ENCODE peak calls at places on chromosomes 5 and 9, in five cellular contexts. N, T, J, S and P are unnamed samples.

GRCh38 chr5:131280417-131280816 is 16.6 kb downstream of the CDC42SE2 start:
- DNase-seq in N (no peak), T (no peak), J (no peak), S (no peak), P (no peak)

GRCh38 chr9:127035948-127036347 is 86.5 kb downstream of the ANGPTL2 start:
- DNase-seq in N (peak), J (no peak), S (no peak), T (peak), P (no peak)

GRCh38 chr5:60945760-60946253 is 802 bp downstream of the NDUFAF2 start:
- DNase-seq in J (peak), S (peak), T (peak), N (no peak), P (peak)

GRCh38 chr5:14386882-14387575 is 194.6 kb upstream of the OTULINL start:
- DNase-seq in N (no peak), T (no peak), S (peak), J (no peak), P (no peak)

GRCh38 chr5:169272731-169273401 is 28.1 kb downstream of the SLIT3 start:
- DNase-seq in J (no peak), T (no peak), N (no peak), S (no peak), P (no peak)

GRCh38 chr5:76402251-76402879 is 720 bp upstream of the IQGAP2 start:
- DNase-seq in N (no peak), S (no peak), J (peak), T (peak), P (peak)

GRCh38 chr5:75016896-75017295 is 35.5 kb downstream of the GCNT4 start:
- DNase-seq in N (no peak), J (no peak), T (no peak), S (no peak), P (no peak)

GRCh38 chr9:98356953-98357352 is 101.5 kb upstream of the TBC1D2 start:
- DNase-seq in N (no peak), T (no peak), J (no peak), S (peak), P (peak)

GRCh38 chr5:15598294-15598902 is 98.4 kb downstream of the FBXL7 start:
- DNase-seq in S (no peak), N (no peak), T (no peak), J (no peak), P (peak)

GRCh38 chr5:114055318-114055788 is 306.5 kb upstream of the KCNN2 start:
- DNase-seq in N (peak), T (peak), J (peak), S (peak), P (no peak)

GRCh38 chr9:100472268-100472667 is 681 bp upstream of the TMEFF1 start:
- DNase-seq in T (no peak), S (no peak), J (no peak), N (no peak), P (no peak)

GRCh38 chr5:61333351-61334223 is 1.5 kb downstream of the ZSWIM6 start:
- DNase-seq in J (peak), T (peak), N (peak), S (no peak), P (no peak)

GRCh38 chr9:71929223-71929622 is 17.8 kb downstream of the C9orf85 start:
- DNase-seq in S (peak), N (no peak), J (no peak), T (no peak), P (peak)

GRCh38 chr5:57231607-57232006 is 57.7 kb downstream of the GPBP1 start:
- DNase-seq in T (no peak), N (no peak), S (peak), J (no peak), P (peak)

GRCh38 chr5:50463047-50463446 is 22.0 kb upstream of the EMB start:
- DNase-seq in S (no peak), N (no peak), J (no peak), T (no peak), P (no peak)

GRCh38 chr9:68947842-68948569 is 65.9 kb downstream of the PRKACG start:
- DNase-seq in J (no peak), S (no peak), T (no peak), N (no peak), P (peak)

GRCh38 chr5:180332861-180333260 is 20.3 kb downstream of the GFPT2 start:
- DNase-seq in T (no peak), N (no peak), S (no peak), J (no peak), P (no peak)

GRCh38 chr9:114893622-114894021 is 36.8 kb downstream of the TNFSF8 start:
- DNase-seq in T (no peak), N (no peak), J (no peak), S (peak), P (peak)

GRCh38 chr9:1231998-1232919 is 182.1 kb downstream of the DMRT2 start:
- DNase-seq in S (peak), T (peak), N (peak), J (no peak), P (peak)

GRCh38 chr9:89314955-89315354 is 3.3 kb upstream of the SECISBP2 start:
- DNase-seq in J (no peak), S (no peak), T (no peak), N (no peak), P (peak)

GRCh38 chr9:89315482-89315881 is 2.8 kb upstream of the SECISBP2 start:
- DNase-seq in J (no peak), S (no peak), T (no peak), N (no peak), P (no peak)

GRCh38 chr9:89317282-89317681 is 1.0 kb upstream of the SECISBP2 start:
- DNase-seq in T (no peak), S (no peak), J (no peak), N (no peak), P (no peak)

GRCh38 chr9:89319015-89319905 is 960 bp downstream of the SECISBP2 start:
- DNase-seq in N (no peak), S (no peak), J (no peak), T (no peak), P (no peak)

DNA sequence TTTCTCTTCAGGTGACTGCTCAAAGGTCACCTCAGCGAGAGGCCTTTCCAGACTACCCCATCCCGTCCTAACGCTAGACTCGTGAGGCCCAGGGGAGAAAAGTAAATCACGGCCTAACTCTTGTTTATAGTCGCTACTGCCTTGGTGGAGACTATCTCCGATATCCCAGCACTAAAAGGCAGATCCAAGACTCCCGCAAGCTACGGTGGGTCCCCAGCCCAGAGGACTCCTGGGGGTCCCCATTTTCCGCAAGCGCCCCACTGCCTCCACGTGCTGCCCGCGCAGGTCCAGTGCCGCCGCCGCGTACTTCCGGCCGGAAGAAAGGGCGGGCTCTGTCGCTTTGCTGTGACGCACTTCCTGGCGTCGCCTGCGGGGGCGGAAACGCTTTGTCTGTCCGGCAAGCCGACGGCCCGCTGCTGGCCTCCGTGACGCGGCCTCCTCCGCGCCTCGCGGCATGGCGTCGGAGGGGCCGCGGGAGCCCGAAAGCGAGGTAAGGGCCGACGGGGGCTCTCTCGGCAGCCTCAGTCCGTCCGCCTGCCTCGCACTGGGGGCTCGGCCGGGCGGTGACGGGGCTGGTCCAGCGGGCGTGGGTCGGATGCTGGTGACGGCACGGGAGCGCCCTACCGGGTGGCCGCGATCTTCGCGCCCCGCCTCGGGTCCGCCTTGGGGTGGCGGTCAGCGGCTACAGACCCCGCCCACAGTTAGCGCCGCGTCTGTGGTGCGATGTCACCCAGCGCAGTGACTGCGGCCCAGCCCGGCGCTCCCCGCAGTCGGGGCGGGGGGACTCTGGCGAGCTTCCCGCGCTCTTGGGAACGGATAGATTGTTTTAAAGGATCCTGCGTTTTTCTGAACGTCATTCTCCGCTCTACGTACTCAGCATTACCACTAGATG is at the start of gene SECISBP2:
- DNase-seq in T (peak), N (peak), J (peak), S (peak), P (peak)
- TF ChIP-seq CTCF in T (peak), N (peak), J (peak), S (peak), P (peak)

GRCh38 chr5:88503065-88503394 is 234.4 kb upstream of the TMEM161B start:
- DNase-seq in S (no peak), N (no peak), J (no peak), T (no peak), P (no peak)
- H3K4me3 ChIP-seq in S (peak), N (peak), J (peak), T (no peak), P (no peak)

DNA sequence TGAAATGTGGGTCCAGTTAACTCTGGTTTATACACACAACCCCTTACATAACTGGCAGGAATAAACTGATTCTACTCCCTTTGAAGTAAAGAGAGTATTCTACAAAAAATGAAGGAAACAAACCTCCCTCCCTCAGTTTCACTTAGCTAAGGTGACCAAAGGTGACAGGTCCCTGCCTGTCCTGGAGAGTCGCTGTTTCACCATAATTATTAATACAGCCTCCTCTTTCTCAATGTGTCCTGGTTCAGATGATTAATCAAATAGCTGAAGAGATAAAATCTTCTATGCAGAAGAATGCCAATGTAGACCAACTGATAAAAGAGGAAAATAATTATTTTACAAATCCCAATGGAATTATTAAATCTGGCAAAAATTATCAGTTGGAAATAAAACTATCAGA is 163.7 kb upstream of the GNA14 start:
- DNase-seq in T (no peak), S (no peak), J (no peak), N (no peak), P (peak)
- TF ChIP-seq CTCF in T (no peak), S (no peak), J (peak), N (no peak), P (no peak)

GRCh38 chr5:130471-131175 is 38.7 kb downstream of the PLEKHG4B start:
- DNase-seq in T (no peak), N (no peak), J (no peak), S (peak), P (peak)
- H3K4me3 ChIP-seq in T (no peak), N (no peak), J (no peak), S (no peak), P (no peak)

DNA sequence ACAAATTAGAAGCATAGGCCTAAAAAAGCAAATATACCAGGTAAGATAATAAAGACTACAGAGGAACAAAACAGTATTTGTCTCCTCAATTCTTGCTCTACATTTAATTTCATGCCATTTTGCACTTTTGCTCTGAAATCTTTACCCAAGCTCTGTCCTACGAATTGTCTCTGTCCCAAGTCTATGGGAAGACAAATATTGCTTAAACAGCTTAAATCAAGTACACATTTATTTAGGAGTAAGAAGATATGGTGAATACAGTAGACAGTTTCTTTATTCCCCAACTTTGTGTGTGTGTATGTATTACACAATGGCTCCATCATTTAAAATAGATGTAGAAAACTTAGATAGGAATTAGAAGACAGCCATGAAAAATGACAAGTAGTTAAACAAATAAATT is 163.5 kb upstream of the POU5F2 start:
- DNase-seq in S (no peak), T (no peak), N (no peak), J (no peak), P (no peak)
- TF ChIP-seq CTCF in S (no peak), T (no peak), N (no peak), J (no peak), P (no peak)

DNA sequence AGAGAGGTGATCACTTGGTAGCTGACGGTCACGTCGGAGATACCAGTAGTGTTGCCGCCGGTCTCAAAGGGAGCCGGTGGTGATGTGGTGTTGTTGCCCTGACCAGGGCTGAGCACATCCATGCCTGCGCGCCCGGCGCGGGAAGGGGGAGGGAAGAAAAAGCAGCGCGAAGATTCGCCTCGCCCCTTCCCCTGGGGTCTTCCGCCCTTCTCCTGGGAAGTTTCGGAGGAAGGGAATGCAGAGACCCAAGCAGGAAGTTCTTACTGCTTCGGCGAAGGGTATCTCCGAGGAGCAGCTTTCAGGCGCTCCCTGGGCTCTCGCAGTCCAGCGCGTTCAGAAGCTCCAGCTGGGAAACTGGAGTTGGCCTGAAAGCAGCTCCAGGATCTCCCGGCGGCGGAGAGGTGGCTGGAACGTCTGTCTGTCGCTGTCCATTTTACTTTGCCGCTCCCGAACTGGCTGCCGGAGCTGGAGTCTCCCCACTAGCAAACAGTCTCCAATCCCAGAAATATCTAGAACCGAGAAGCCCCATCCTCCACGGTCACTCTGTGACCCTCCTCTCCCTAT is 565 bp downstream of the HTR1A start:
- DNase-seq in J (no peak), S (no peak), N (no peak), T (no peak), P (no peak)
- H3K4me3 ChIP-seq in J (no peak), S (no peak), N (no peak), T (no peak), P (no peak)